ENCODE peak calls at places on chromosome 12, in eight cellular contexts. P, E, O, L, W, R, M and Z are unnamed samples.
A peak's percentile ranks its signal among the peaks of the same experiment; 100 is the strongest.

GRCh38 chr12:78674311-78675085 is 190.1 kb upstream of the SYT1 start:
- DNase-seq in P (peak; percentile 56), E (no peak), O (peak; percentile 65), L (no peak), W (peak; percentile 13), R (no peak), M (no peak), Z (no peak)

GRCh38 chr12:114918535-114919233 is 234.7 kb upstream of the TBX3 start:
- DNase-seq in P (peak; percentile 72), E (peak; percentile 40), O (no peak), L (no peak), W (peak; percentile 26), R (no peak), M (no peak), Z (no peak)

GRCh38 chr12:75613981-75614380 is 102.6 kb upstream of the KRR1 start:
- DNase-seq in P (no peak), E (peak; percentile 19), O (no peak), L (no peak), W (peak; percentile 23), R (no peak), M (no peak), Z (no peak)

GRCh38 chr12:32558941-32559340 is 120.2 kb upstream of the DNM1L start:
- DNase-seq in P (peak; percentile 67), E (no peak), O (no peak), L (no peak), W (peak; percentile 91), R (no peak), M (no peak), Z (no peak)

GRCh38 chr12:4849024-4849594 is 60.6 kb upstream of the KCNA1 start:
- DNase-seq in P (peak; percentile 48), E (peak; percentile 3), O (peak; percentile 55), L (peak; percentile 54), W (peak; percentile 60), R (no peak), M (no peak), Z (peak; percentile 54)

GRCh38 chr12:54977155-54977554 is 7.4 kb downstream of the TESPA1 start:
- DNase-seq in P (peak; percentile 56), E (peak; percentile 82), O (no peak), L (no peak), W (peak; percentile 53), R (no peak), M (no peak), Z (no peak)

GRCh38 chr12:2891240-2892053 is 756 bp downstream of the TULP3 start:
- DNase-seq in P (peak; percentile 61), E (peak; percentile 56), O (peak; percentile 75), L (peak; percentile 68), W (peak; percentile 76), R (peak; percentile 84), M (no peak), Z (peak; percentile 88)

GRCh38 chr12:8996682-8997405 is 7.5 kb downstream of the KLRG1 start:
- DNase-seq in P (peak; percentile 49), E (peak; percentile 46), O (no peak), L (no peak), W (peak; percentile 19), R (no peak), M (no peak), Z (no peak)

GRCh38 chr12:8779862-8780261 is 42.6 kb upstream of the A2ML1 start:
- DNase-seq in P (no peak), E (no peak), O (no peak), L (no peak), W (no peak), R (no peak), M (no peak), Z (no peak)

GRCh38 chr12:107436376-107436775 is 249.2 kb upstream of the PWP1 start:
- DNase-seq in P (peak; percentile 83), E (peak; percentile 89), O (no peak), L (no peak), W (peak; percentile 53), R (no peak), M (no peak), Z (peak; percentile 84)

GRCh38 chr12:14716848-14717444 is 20.5 kb upstream of the GUCY2C start:
- DNase-seq in P (peak; percentile 37), E (peak; percentile 42), O (peak; percentile 50), L (peak; percentile 44), W (peak; percentile 66), R (no peak), M (peak; percentile 10), Z (peak; percentile 91)

GRCh38 chr12:128572311-128572810 is 251.4 kb downstream of the SLC15A4 start:
- DNase-seq in P (no peak), E (no peak), O (no peak), L (no peak), W (no peak), R (no peak), M (no peak), Z (no peak)

GRCh38 chr12:24539646-24540045 is 409.3 kb downstream of the BCAT1 start:
- DNase-seq in P (peak; percentile 66), E (no peak), O (no peak), L (no peak), W (no peak), R (no peak), M (no peak), Z (no peak)

GRCh38 chr12:25017336-25017735 is 68.4 kb upstream of the BCAT1 start:
- DNase-seq in P (peak; percentile 41), E (peak; percentile 54), O (no peak), L (no peak), W (peak; percentile 32), R (no peak), M (no peak), Z (no peak)

GRCh38 chr12:3604750-3605638 is 114.0 kb downstream of the PRMT8 start:
- DNase-seq in P (no peak), E (peak; percentile 61), O (peak; percentile 44), L (peak; percentile 79), W (peak; percentile 1), R (peak; percentile 63), M (no peak), Z (peak; percentile 81)

GRCh38 chr12:94175763-94176660 is 27.6 kb downstream of the PLXNC1 start:
- DNase-seq in P (peak; percentile 36), E (peak; percentile 5), O (no peak), L (no peak), W (peak; percentile 29), R (no peak), M (no peak), Z (no peak)

GRCh38 chr12:40192704-40193255 is 32.0 kb upstream of the LRRK2 start:
- DNase-seq in P (no peak), E (no peak), O (peak; percentile 13), L (no peak), W (no peak), R (no peak), M (no peak), Z (no peak)

GRCh38 chr12:116926283-116927243 is 15.8 kb downstream of the FBXW8 start:
- DNase-seq in P (no peak), E (no peak), O (no peak), L (no peak), W (no peak), R (no peak), M (no peak), Z (no peak)

DNA sequence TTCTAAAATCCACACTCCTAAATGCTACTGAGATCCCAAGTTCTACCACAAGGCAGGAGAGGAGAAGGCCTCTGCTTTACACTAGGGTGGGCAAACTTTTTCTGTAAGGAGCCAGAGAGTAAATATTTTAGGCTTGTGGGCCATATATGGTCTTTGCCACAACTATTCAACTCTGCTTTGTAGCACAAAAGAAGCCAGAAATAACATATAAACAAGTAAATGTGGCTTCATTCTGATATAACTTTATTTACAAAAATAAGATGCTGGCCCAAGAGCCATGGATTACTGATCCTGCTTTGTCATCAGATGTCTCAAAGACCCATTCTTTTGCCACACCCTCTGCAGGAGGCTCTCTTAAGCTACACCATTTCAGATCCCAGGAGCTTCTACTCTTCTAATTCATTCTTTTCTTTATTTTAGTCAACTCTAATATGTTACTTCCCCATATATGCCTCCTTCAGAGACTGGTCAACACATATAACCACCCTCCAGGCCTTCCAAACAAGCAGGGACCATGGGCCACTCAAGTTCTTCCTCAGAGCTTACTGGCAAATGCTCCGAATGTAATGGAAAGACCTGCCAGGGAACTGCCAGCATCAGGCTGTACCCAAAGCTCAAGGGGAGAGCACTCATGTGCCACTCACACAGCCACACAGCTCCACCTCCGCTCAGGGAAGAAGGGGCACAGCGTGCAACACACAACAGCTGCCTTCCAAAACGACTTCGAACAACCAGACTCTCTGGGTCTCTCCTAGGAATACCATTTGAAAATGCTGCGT is 15.6 kb downstream of the APPL2 start:
- DNase-seq in P (no peak), E (no peak), O (no peak), L (no peak), W (no peak), R (no peak), M (no peak), Z (no peak)
- H3K4me1 ChIP-seq in P (peaks cover 10% of the 10 kb centered on the region), E (no peaks in the 10 kb centered on the region), O (no peaks in the 10 kb centered on the region), L (peaks cover 8% of the 10 kb centered on the region), W (peaks cover 79% of the 10 kb centered on the region), R (no peaks in the 10 kb centered on the region), M (no peaks in the 10 kb centered on the region), Z (peaks cover 3% of the 10 kb centered on the region)

DNA sequence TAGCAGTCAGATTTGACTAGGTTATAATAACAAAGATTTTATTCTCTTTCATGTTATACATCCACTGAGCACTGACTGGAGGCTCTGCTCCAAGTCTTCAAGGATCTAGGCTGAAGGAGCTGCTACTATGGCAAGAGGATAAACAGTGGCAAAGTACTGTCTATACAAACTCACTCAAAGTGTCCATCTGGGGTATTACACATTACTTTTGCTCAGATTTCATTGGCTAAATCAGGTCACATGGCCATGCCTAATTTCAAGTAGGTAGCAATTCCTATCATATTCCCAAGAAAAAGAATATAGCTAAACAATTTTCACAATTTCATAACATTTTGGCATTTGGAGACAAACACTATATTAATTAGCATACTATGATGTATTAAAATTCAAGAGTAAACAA is 40.9 kb downstream of the CDK17 start:
- DNase-seq in P (no peak), E (no peak), O (no peak), L (no peak), W (no peak), R (no peak), M (no peak), Z (no peak)
- H3K4me3 ChIP-seq in P (no peak overlapping the region), E (no peak overlapping the region), O (no peak overlapping the region), L (no peak overlapping the region), W (no peak overlapping the region), R (no peak overlapping the region), M (no peak overlapping the region), Z (no peak overlapping the region)

DNA sequence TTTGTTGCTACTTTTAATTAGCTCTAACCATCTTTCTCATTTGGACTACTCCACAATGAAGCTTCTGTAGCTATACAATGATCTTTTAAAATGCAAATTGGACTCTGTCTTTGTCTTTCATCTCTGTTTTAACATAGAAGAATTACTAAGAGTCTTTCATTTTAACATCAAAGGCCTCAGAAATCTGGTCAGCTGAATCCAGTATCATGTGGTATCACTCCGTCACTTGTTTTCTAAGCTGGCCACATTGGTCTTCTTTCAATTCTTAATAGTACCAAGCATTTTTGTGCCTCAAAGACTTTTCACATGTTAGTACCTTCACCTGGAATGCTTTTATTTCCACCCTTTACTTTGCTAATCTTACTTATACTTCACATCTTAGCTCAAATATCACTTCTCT is 95.5 kb upstream of the SLC16A7 start:
- DNase-seq in P (no peak), E (no peak), O (no peak), L (no peak), W (no peak), R (no peak), M (no peak), Z (no peak)
- H3K4me1 ChIP-seq in P (no peaks in the 10 kb centered on the region), E (peaks cover 13% of the 10 kb centered on the region), O (no peaks in the 10 kb centered on the region), L (no peaks in the 10 kb centered on the region), W (no peaks in the 10 kb centered on the region), R (no peaks in the 10 kb centered on the region), M (peaks cover 6% of the 10 kb centered on the region), Z (no peaks in the 10 kb centered on the region)

DNA sequence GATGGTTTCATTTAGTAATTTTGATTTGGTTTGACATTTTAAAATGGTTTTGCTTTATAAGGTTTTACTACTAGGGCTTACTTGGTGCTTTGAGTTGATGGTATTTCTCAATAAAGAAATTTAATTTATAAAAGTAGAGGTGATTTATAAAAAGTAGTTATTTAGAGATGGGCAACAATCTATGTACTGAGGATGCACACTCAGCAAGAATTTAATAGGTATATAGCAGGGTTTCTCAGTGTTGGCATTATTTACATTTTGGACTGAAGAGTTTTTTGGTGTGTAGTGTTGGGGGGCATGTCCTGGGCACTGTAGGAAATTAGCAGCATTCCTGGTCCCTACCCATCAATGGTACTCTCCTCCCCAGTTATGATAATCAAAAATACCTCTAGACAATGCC is 47.7 kb downstream of the PPHLN1 start:
- DNase-seq in P (no peak), E (no peak), O (no peak), L (no peak), W (no peak), R (no peak), M (no peak), Z (no peak)
- H3K4me3 ChIP-seq in P (no peak overlapping the region), E (no peak overlapping the region), O (no peak overlapping the region), L (no peak overlapping the region), W (no peak overlapping the region), R (no peak overlapping the region), M (no peak overlapping the region), Z (no peak overlapping the region)